ENCODE peak calls at places on chromosomes 4 and X, in six cellular contexts. One of them, this sample, is unnamed.

GRCh38 chrX:130734713-130735112 is 168.3 kb downstream of the ENOX2 start:
- DNase-seq in iris pigment epithelial cell: no peak
- DNase-seq in body of pancreas: no peak
- DNase-seq in activated CD4-positive, alpha-beta T cell treated with anti-CD3 and anti-CD28 coated beads for 24 hours: no peak
- DNase-seq in cortex of kidney: no peak
- DNase-seq in T-helper 2 cell: no peak
- DNase-seq in this sample: no peak

GRCh38 chr4:187363453-187363852 is 632.1 kb upstream of the ZFP42 start:
- DNase-seq in T-helper 2 cell: no peak
- DNase-seq in cortex of kidney: no peak
- DNase-seq in activated CD4-positive, alpha-beta T cell treated with anti-CD3 and anti-CD28 coated beads for 24 hours: no peak
- DNase-seq in iris pigment epithelial cell: peak
- DNase-seq in body of pancreas: no peak
- DNase-seq in this sample: no peak

GRCh38 chr4:4791299-4791798 is 68.1 kb upstream of the MSX1 start:
- DNase-seq in body of pancreas: no peak
- DNase-seq in activated CD4-positive, alpha-beta T cell treated with anti-CD3 and anti-CD28 coated beads for 24 hours: no peak
- DNase-seq in T-helper 2 cell: no peak
- DNase-seq in iris pigment epithelial cell: peak
- DNase-seq in cortex of kidney: no peak
- DNase-seq in this sample: no peak

GRCh38 chrX:50721771-50722521 is 92.0 kb downstream of the SHROOM4 start:
- DNase-seq in activated CD4-positive, alpha-beta T cell treated with anti-CD3 and anti-CD28 coated beads for 24 hours: no peak
- DNase-seq in T-helper 2 cell: no peak
- DNase-seq in body of pancreas: no peak
- DNase-seq in cortex of kidney: no peak
- DNase-seq in iris pigment epithelial cell: no peak
- DNase-seq in this sample: no peak

GRCh38 chr4:47531241-47531953 is 46.3 kb downstream of the ATP10D start:
- DNase-seq in T-helper 2 cell: no peak
- DNase-seq in activated CD4-positive, alpha-beta T cell treated with anti-CD3 and anti-CD28 coated beads for 24 hours: no peak
- DNase-seq in iris pigment epithelial cell: peak
- DNase-seq in cortex of kidney: no peak
- DNase-seq in body of pancreas: no peak
- DNase-seq in this sample: peak

GRCh38 chr4:47550899-47551548 is 65.9 kb downstream of the ATP10D start:
- DNase-seq in T-helper 2 cell: no peak
- DNase-seq in cortex of kidney: no peak
- DNase-seq in activated CD4-positive, alpha-beta T cell treated with anti-CD3 and anti-CD28 coated beads for 24 hours: no peak
- DNase-seq in body of pancreas: no peak
- DNase-seq in iris pigment epithelial cell: peak
- DNase-seq in this sample: no peak

GRCh38 chr4:123967360-123967759 is 570.8 kb downstream of the SPRY1 start:
- DNase-seq in cortex of kidney: no peak
- DNase-seq in activated CD4-positive, alpha-beta T cell treated with anti-CD3 and anti-CD28 coated beads for 24 hours: no peak
- DNase-seq in T-helper 2 cell: no peak
- DNase-seq in body of pancreas: no peak
- DNase-seq in iris pigment epithelial cell: no peak
- DNase-seq in this sample: no peak

GRCh38 chr4:156442961-156443360 is 489.3 kb upstream of the CTSO start:
- DNase-seq in body of pancreas: no peak
- DNase-seq in activated CD4-positive, alpha-beta T cell treated with anti-CD3 and anti-CD28 coated beads for 24 hours: no peak
- DNase-seq in T-helper 2 cell: no peak
- DNase-seq in cortex of kidney: no peak
- DNase-seq in iris pigment epithelial cell: no peak
- DNase-seq in this sample: no peak

GRCh38 chr4:1746919-1747602 is 25.7 kb downstream of the TACC3 start:
- DNase-seq in activated CD4-positive, alpha-beta T cell treated with anti-CD3 and anti-CD28 coated beads for 24 hours: no peak
- DNase-seq in iris pigment epithelial cell: no peak
- DNase-seq in body of pancreas: peak
- DNase-seq in T-helper 2 cell: no peak
- DNase-seq in cortex of kidney: no peak
- DNase-seq in this sample: no peak

GRCh38 chrX:39850630-39851152 is 247.1 kb downstream of the BCOR start:
- DNase-seq in activated CD4-positive, alpha-beta T cell treated with anti-CD3 and anti-CD28 coated beads for 24 hours: no peak
- DNase-seq in body of pancreas: peak
- DNase-seq in iris pigment epithelial cell: peak
- DNase-seq in cortex of kidney: no peak
- DNase-seq in T-helper 2 cell: no peak
- DNase-seq in this sample: peak

GRCh38 chr4:102815981-102816380 is 11.4 kb downstream of the UBE2D3 start:
- DNase-seq in cortex of kidney: no peak
- DNase-seq in T-helper 2 cell: no peak
- DNase-seq in iris pigment epithelial cell: peak
- DNase-seq in body of pancreas: no peak
- DNase-seq in activated CD4-positive, alpha-beta T cell treated with anti-CD3 and anti-CD28 coated beads for 24 hours: no peak
- DNase-seq in this sample: no peak